ENCODE peak calls at places on chromosomes 3 and 15, in ten cellular contexts. C is tibial nerve, V is RWPE1, M is progenitor cell of endocrine pancreas, H is MCF 10A, A is ovary, Y is fibroblast of mammary gland, R is PC-9, O is stomach, B is nephron progenitor cell. P is an unnamed sample.

GRCh38 chr3:58686847-58687246 is 20.3 kb upstream of the FAM3D start:
- DNase-seq in C (no peak), V (no peak), M (no peak), H (no peak), A (no peak), Y (no peak), R (no peak), O (no peak), B (no peak), P (no peak)

GRCh38 chr15:97189152-97189551 is 771.4 kb upstream of the ARRDC4 start:
- DNase-seq in C (no peak), V (no peak), M (no peak), H (no peak), A (no peak), Y (no peak), R (no peak), O (no peak), B (no peak), P (no peak)

GRCh38 chr3:183582161-183582560 is 26.7 kb upstream of the KLHL6 start:
- DNase-seq in C (no peak), V (no peak), M (no peak), H (no peak), A (no peak), Y (no peak), R (no peak), O (no peak), B (no peak), P (no peak)

GRCh38 chr15:77921664-77922063 is 155.8 kb downstream of the TBC1D2B start:
- DNase-seq in C (no peak), V (no peak), M (no peak), H (no peak), A (no peak), Y (no peak), R (no peak), O (no peak), B (no peak), P (no peak)

GRCh38 chr3:128907706-128908445 is 28.5 kb downstream of the ACAD9 start:
- DNase-seq in C (no peak), V (no peak), M (no peak), H (no peak), A (no peak), Y (no peak), R (no peak), O (no peak), B (no peak), P (no peak)

GRCh38 chr3:45666729-45667440 is 22.3 kb upstream of the SACM1L start:
- DNase-seq in C (no peak), V (no peak), M (no peak), H (no peak), A (no peak), Y (peak), R (no peak), O (no peak), B (no peak), P (no peak)

GRCh38 chr15:34853001-34853758 is 57.8 kb upstream of the ACTC1 start:
- DNase-seq in C (no peak), V (no peak), M (no peak), H (peak), A (no peak), Y (peak), R (no peak), O (no peak), B (no peak), P (no peak)

GRCh38 chr3:136713961-136714514 is 38.1 kb downstream of the STAG1 start:
- DNase-seq in C (no peak), V (no peak), M (no peak), H (no peak), A (no peak), Y (no peak), R (no peak), O (no peak), B (no peak), P (no peak)

GRCh38 chr3:154164387-154164786 is 43.2 kb downstream of the ARHGEF26 start:
- DNase-seq in C (no peak), V (no peak), M (no peak), H (no peak), A (no peak), Y (no peak), R (no peak), O (no peak), B (no peak), P (no peak)

GRCh38 chr3:184145120-184145524 is 10.0 kb downstream of the EIF2B5 start:
- DNase-seq in C (no peak), V (peak), M (no peak), H (peak), A (no peak), Y (peak), R (peak), O (peak), B (no peak), P (no peak)

GRCh38 chr15:101201411-101202174 is 50.3 kb downstream of the CHSY1 start:
- DNase-seq in C (peak), V (peak), M (no peak), H (peak), A (peak), Y (peak), R (no peak), O (peak), B (peak), P (no peak)

GRCh38 chr3:197216914-197217313 is 81.5 kb downstream of the DLG1 start:
- DNase-seq in C (no peak), V (no peak), M (no peak), H (no peak), A (no peak), Y (peak), R (no peak), O (no peak), B (no peak), P (no peak)

GRCh38 chr15:68821190-68821897 is 649 bp upstream of the ANP32A start:
- DNase-seq in C (no peak), V (no peak), M (no peak), H (peak), A (no peak), Y (no peak), R (no peak), O (no peak), B (no peak), P (peak)

GRCh38 chr3:160003520-160004128 is 15.0 kb downstream of the IL12A start:
- DNase-seq in C (peak), V (peak), M (no peak), H (peak), A (peak), Y (peak), R (no peak), O (peak), B (peak), P (peak)

GRCh38 chr3:160009525-160009924 is 20.9 kb downstream of the IL12A start:
- DNase-seq in C (no peak), V (no peak), M (no peak), H (no peak), A (no peak), Y (no peak), R (no peak), O (no peak), B (no peak), P (no peak)

GRCh38 chr3:160008979-160009378 is 20.3 kb downstream of the IL12A start:
- DNase-seq in C (no peak), V (no peak), M (no peak), H (no peak), A (no peak), Y (no peak), R (peak), O (no peak), B (no peak), P (no peak)

GRCh38 chr3:160005004-160005403 is 16.4 kb downstream of the IL12A start:
- DNase-seq in C (no peak), V (no peak), M (no peak), H (no peak), A (no peak), Y (no peak), R (no peak), O (no peak), B (no peak), P (no peak)

GRCh38 chr3:160006282-160007163 is 17.9 kb downstream of the IL12A start:
- DNase-seq in C (peak), V (peak), M (no peak), H (peak), A (peak), Y (peak), R (peak), O (peak), B (peak), P (peak)
- TF ChIP-seq CTCF in C (peak), V (peak), M (peak), H (peak), A (no peak), Y (peak), R (peak), O (no peak), B (peak), P (peak)

GRCh38 chr3:10852031-10852795 is 36.2 kb downstream of the SLC6A11 start:
- DNase-seq in C (no peak), V (no peak), M (no peak), H (no peak), A (no peak), Y (no peak), R (no peak), O (no peak), B (no peak), P (no peak)

GRCh38 chr3:10855083-10855870 is 39.2 kb downstream of the SLC6A11 start:
- DNase-seq in C (no peak), V (no peak), M (no peak), H (peak), A (no peak), Y (no peak), R (no peak), O (no peak), B (no peak), P (no peak)

GRCh38 chr3:10855871-10856662 is 40.0 kb downstream of the SLC6A11 start:
- DNase-seq in C (no peak), V (no peak), M (no peak), H (no peak), A (no peak), Y (no peak), R (no peak), O (no peak), B (no peak), P (no peak)
- TF ChIP-seq CTCF in C (no peak), V (peak), M (peak), H (no peak), A (no peak), Y (peak), R (peak), O (no peak), B (peak), P (no peak)

GRCh38 chr3:15636028-15636709 is 34.6 kb downstream of the BTD start:
- DNase-seq in C (peak), V (peak), M (no peak), H (peak), A (no peak), Y (peak), R (peak), O (no peak), B (no peak), P (peak)
- TF ChIP-seq CTCF in C (no peak), V (no peak), M (no peak), H (no peak), A (no peak), Y (peak), R (no peak), O (no peak), B (no peak), P (no peak)

DNA sequence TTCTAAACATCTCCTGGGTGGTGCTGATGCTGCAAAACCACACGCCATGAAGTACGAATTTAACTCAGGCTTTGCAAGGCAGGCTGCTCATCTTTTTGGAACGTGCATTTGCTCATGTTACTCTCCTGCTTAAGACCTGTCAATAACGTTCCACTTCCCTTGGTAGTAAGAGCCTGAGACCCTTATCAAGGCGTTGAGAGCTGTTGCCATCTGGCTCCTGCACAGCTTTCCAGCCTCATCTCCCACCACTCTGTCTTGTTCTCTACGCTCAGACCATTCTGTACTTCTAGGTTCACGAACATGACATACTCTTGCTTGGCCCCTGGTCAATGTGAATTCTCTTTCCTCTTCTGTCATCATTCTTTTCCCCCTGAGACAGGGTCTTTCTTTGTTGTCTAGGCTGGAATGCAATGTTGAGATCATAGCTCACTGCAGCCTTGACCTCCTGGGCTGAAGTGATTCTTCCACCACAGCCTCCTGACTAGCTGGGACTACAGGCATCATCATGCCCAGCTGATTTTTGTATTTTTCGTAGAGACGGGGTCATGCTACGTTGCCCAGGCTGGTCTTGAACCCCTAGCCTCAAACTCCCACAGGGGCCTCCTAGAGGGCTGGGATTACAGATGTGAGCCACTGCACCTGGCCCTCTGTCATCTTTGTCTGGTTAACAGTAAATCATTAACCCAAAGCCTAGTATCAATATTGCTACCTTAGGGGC is 202.8 kb downstream of the CADPS start:
- DNase-seq in C (no peak), V (no peak), M (no peak), H (no peak), A (no peak), Y (no peak), R (no peak), O (no peak), B (no peak), P (no peak)
- TF ChIP-seq CTCF in C (no peak), V (no peak), M (no peak), H (no peak), A (no peak), Y (no peak), R (no peak), O (no peak), B (no peak), P (no peak)

GRCh38 chr3:11655188-11655928 is 11.6 kb upstream of the VGLL4 start:
- DNase-seq in C (no peak), V (no peak), M (no peak), H (peak), A (no peak), Y (no peak), R (no peak), O (no peak), B (no peak), P (no peak)
- TF ChIP-seq CTCF in C (no peak), V (no peak), M (peak), H (no peak), A (no peak), Y (peak), R (peak), O (no peak), B (peak), P (no peak)

GRCh38 chr3:127889976-127890650 is 24.9 kb upstream of the KBTBD12 start:
- DNase-seq in C (no peak), V (no peak), M (no peak), H (no peak), A (no peak), Y (peak), R (peak), O (no peak), B (no peak), P (no peak)
- TF ChIP-seq CTCF in C (no peak), V (no peak), M (no peak), H (no peak), A (no peak), Y (no peak), R (no peak), O (no peak), B (peak), P (no peak)

GRCh38 chr3:194270627-194271458 is 80.3 kb downstream of the CPN2 start:
- DNase-seq in C (peak), V (no peak), M (no peak), H (peak), A (peak), Y (peak), R (peak), O (peak), B (peak), P (peak)

GRCh38 chr3:194267744-194268658 is 83.1 kb downstream of the CPN2 start:
- DNase-seq in C (no peak), V (no peak), M (no peak), H (no peak), A (peak), Y (peak), R (no peak), O (no peak), B (no peak), P (no peak)

GRCh38 chr3:194271459-194272035 is 79.6 kb downstream of the CPN2 start:
- DNase-seq in C (no peak), V (no peak), M (no peak), H (no peak), A (no peak), Y (peak), R (no peak), O (no peak), B (no peak), P (peak)

GRCh38 chr3:194268659-194269487 is 82.3 kb downstream of the CPN2 start:
- DNase-seq in C (no peak), V (no peak), M (no peak), H (no peak), A (peak), Y (no peak), R (no peak), O (no peak), B (no peak), P (no peak)

DNA sequence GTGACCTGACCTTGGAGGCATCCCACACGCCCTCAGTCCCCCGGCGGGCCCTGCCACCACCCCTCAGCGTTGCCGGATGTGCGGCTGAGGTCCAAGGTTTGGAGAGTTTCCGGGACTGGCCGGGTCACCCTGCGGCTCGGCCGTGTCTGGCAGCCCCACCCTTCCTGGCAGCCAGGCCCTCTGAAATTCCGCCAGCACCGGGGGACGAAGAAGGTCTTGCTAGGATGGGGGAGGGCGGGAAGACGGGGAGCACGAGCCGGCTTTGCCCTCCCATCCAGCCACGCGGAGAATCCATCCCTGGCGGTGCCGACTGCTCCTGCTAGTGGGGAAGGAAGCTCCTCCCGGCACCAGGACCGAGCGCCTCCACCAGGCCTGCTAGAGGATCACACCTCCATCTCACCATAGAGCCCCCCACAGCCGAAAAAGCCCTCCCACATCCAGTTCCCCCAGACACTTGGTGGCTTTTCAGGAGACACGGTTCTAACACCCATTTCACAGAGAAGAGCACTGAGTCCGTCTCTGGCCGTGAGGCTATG is 81.5 kb downstream of the CPN2 start:
- DNase-seq in C (peak), V (no peak), M (no peak), H (no peak), A (peak), Y (peak), R (peak), O (peak), B (peak), P (peak)
- TF ChIP-seq CTCF in C (peak), V (no peak), M (peak), H (no peak), A (peak), Y (peak), R (peak), O (no peak), B (no peak), P (no peak)

GRCh38 chr3:118637866-118638265 is 396.8 kb downstream of the IGSF11 start:
- DNase-seq in C (no peak), V (peak), M (no peak), H (no peak), A (no peak), Y (no peak), R (no peak), O (no peak), B (no peak), P (no peak)

GRCh38 chr3:118641608-118642007 is 393.0 kb downstream of the IGSF11 start:
- DNase-seq in C (no peak), V (no peak), M (no peak), H (no peak), A (no peak), Y (no peak), R (no peak), O (no peak), B (peak), P (no peak)

DNA sequence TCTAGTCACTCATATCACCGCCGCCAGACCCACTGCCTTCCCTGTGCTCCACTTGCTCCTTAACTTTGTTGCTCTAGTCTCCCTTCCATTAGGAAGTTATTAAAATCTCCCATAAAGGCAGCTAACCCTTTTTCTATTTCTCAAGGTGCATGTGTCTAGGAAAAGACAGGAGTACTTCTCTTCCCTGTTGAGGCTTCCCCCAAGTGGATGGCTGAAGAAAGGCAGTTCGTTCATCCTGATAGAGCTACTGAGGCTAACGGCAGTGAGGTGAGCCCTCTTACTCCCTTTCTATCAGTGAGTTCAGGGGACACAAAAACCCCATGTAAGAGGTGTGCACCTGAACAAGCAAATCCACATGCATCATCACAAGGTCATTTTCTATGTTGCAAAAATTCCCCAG is 397.8 kb downstream of the IGSF11 start:
- DNase-seq in C (no peak), V (peak), M (no peak), H (peak), A (no peak), Y (no peak), R (no peak), O (no peak), B (no peak), P (no peak)
- TF ChIP-seq CTCF in C (no peak), V (no peak), M (peak), H (peak), A (no peak), Y (no peak), R (peak), O (no peak), B (peak), P (no peak)